ENCODE peak calls at places on chromosomes 6 and 20, in four cellular contexts. L, G, P and Q are unnamed samples.

GRCh38 chr6:116536216-116536621 is 9.3 kb downstream of the TRAPPC3L start:
- DNase-seq in G (no peak), L (no peak), P (no peak), Q (no peak)

GRCh38 chr20:38728237-38728761 is 4.0 kb downstream of the SLC32A1 start:
- DNase-seq in G (no peak), P (no peak), L (no peak), Q (no peak)

GRCh38 chr6:53752440-53752839 is 42.4 kb upstream of the LRRC1 start:
- DNase-seq in G (no peak), L (no peak), P (no peak), Q (no peak)

GRCh38 chr6:11616200-11616611 is 78.7 kb downstream of the TMEM170B start:
- DNase-seq in L (no peak), G (no peak), P (no peak), Q (no peak)

GRCh38 chr6:104601008-104601745 is 258.5 kb downstream of the HACE1 start:
- DNase-seq in G (no peak), L (no peak), P (no peak), Q (no peak)

GRCh38 chr20:48166082-48166835 is 381.0 kb upstream of the SULF2 start:
- DNase-seq in P (no peak), L (no peak), G (no peak), Q (no peak)

GRCh38 chr6:24797596-24798216 is 1.0 kb downstream of the ARMH2 start:
- DNase-seq in P (no peak), L (no peak), G (no peak), Q (no peak)

GRCh38 chr6:28134015-28134414 is 7.7 kb upstream of the ZKSCAN8 start:
- DNase-seq in L (no peak), P (no peak), G (no peak), Q (no peak)

GRCh38 chr6:129835691-129836090 is 25.4 kb downstream of the TMEM244 start:
- DNase-seq in L (peak), P (no peak), G (no peak), Q (no peak)

GRCh38 chr6:155985660-155986138 is 530.1 kb upstream of the NOX3 start:
- DNase-seq in L (no peak), G (no peak), P (no peak), Q (no peak)

GRCh38 chr6:35503534-35503933 is 6.7 kb upstream of the TEAD3 start:
- DNase-seq in P (no peak), G (no peak), L (no peak), Q (no peak)

GRCh38 chr20:675453-676314 is at the start of gene SCRT2:
- DNase-seq in G (peak), P (peak), L (peak), Q (peak)

GRCh38 chr6:140269766-140270165 is 895.3 kb upstream of the CITED2 start:
- DNase-seq in L (no peak), P (no peak), G (no peak), Q (no peak)

GRCh38 chr6:161439093-161439492 is 165.2 kb upstream of the AGPAT4 start:
- DNase-seq in P (no peak), G (peak), L (no peak), Q (peak)

GRCh38 chr6:117451607-117452164 is 25.9 kb upstream of the ROS1 start:
- DNase-seq in L (no peak), G (no peak), P (no peak), Q (no peak)

GRCh38 chr20:52025938-52026337 is 165.6 kb downstream of the ZFP64 start:
- DNase-seq in P (no peak), G (no peak), L (no peak), Q (no peak)

GRCh38 chr6:73503027-73503772 is 17.6 kb downstream of the EEF1A1 start:
- DNase-seq in G (no peak), P (no peak), L (no peak), Q (no peak)

GRCh38 chr6:28769626-28770402 is 154.0 kb downstream of the TRIM27 start:
- DNase-seq in P (no peak), G (no peak), L (no peak), Q (no peak)

GRCh38 chr6:155580904-155581303 is 125.3 kb upstream of the NOX3 start:
- DNase-seq in P (no peak), L (no peak), G (no peak), Q (no peak)

GRCh38 chr6:8526619-8527018 is 91.3 kb upstream of the SLC35B3 start:
- DNase-seq in G (no peak), P (no peak), L (no peak), Q (no peak)

GRCh38 chr20:54123587-54124180 is 50.1 kb downstream of the CYP24A1 start:
- DNase-seq in P (peak), L (peak), G (no peak), Q (no peak)

GRCh38 chr6:65289491-65289890 is 417.5 kb downstream of the EYS start:
- DNase-seq in G (no peak), L (no peak), P (no peak), Q (no peak)

GRCh38 chr20:62087227-62087626 is 21.5 kb upstream of the TAF4 start:
- DNase-seq in G (peak), L (no peak), P (no peak), Q (no peak)

GRCh38 chr6:10720229-10720959 is 2.5 kb upstream of the TMEM14C start:
- DNase-seq in L (peak), P (peak), G (no peak), Q (peak)

GRCh38 chr6:51466427-51466826 is 621.0 kb downstream of the PKHD1 start:
- DNase-seq in P (no peak), G (no peak), L (no peak), Q (no peak)

GRCh38 chr20:23161968-23162696 is 76.0 kb upstream of the CD93 start:
- DNase-seq in P (peak), G (peak), L (peak), Q (peak)

GRCh38 chr6:30543824-30544223 is 12.5 kb downstream of the GNL1 start:
- DNase-seq in G (no peak), L (no peak), P (no peak), Q (no peak)

GRCh38 chr20:23205656-23206055 is 119.5 kb upstream of the CD93 start:
- DNase-seq in P (peak), L (peak), G (peak), Q (peak)

GRCh38 chr20:57620274-57620990 is at the start of gene ZBP1:
- DNase-seq in P (no peak), L (peak), G (no peak), Q (no peak)

GRCh38 chr20:19993937-19994667 is 23.1 kb upstream of the NAA20 start:
- DNase-seq in L (no peak), P (no peak), G (peak), Q (no peak)

GRCh38 chr20:47689726-47690125 is 95.6 kb downstream of the SULF2 start:
- DNase-seq in L (no peak), G (no peak), P (no peak), Q (no peak)

GRCh38 chr6:33914519-33915120 is 110.8 kb upstream of the MLN start:
- DNase-seq in G (no peak), P (no peak), L (no peak), Q (no peak)

GRCh38 chr6:169850154-169850553 is 98.7 kb downstream of the ERMARD start:
- DNase-seq in G (no peak), P (no peak), L (no peak), Q (no peak)

GRCh38 chr20:5933802-5934436 is 16.4 kb downstream of the TRMT6 start:
- DNase-seq in L (no peak), G (no peak), P (no peak), Q (no peak)

GRCh38 chr20:53899351-53900167 is 170.8 kb downstream of the BCAS1 start:
- DNase-seq in P (peak), L (peak), G (peak), Q (no peak)

GRCh38 chr6:109523478-109523877 is 40.5 kb upstream of the ZBTB24 start:
- DNase-seq in G (no peak), P (no peak), L (no peak), Q (no peak)

GRCh38 chr6:138987299-138987642 is 782 bp downstream of the REPS1 start:
- DNase-seq in G (no peak), L (no peak), P (no peak), Q (no peak)

GRCh38 chr6:64815718-64816117 is 891.3 kb downstream of the EYS start:
- DNase-seq in L (no peak), G (no peak), P (no peak), Q (no peak)

GRCh38 chr20:50506270-50506579 is 4.0 kb upstream of the PTPN1 start:
- DNase-seq in L (no peak), G (no peak), P (no peak), Q (no peak)
- TF ChIP-seq CTCF in L (no peak), G (no peak), P (no peak), Q (no peak)

GRCh38 chr6:27019651-27020552 is 227.6 kb upstream of the PRSS16 start:
- DNase-seq in G (peak), L (peak), P (peak), Q (peak)
- H3K4me3 ChIP-seq in G (peak), L (peak), P (peak), Q (peak)

DNA sequence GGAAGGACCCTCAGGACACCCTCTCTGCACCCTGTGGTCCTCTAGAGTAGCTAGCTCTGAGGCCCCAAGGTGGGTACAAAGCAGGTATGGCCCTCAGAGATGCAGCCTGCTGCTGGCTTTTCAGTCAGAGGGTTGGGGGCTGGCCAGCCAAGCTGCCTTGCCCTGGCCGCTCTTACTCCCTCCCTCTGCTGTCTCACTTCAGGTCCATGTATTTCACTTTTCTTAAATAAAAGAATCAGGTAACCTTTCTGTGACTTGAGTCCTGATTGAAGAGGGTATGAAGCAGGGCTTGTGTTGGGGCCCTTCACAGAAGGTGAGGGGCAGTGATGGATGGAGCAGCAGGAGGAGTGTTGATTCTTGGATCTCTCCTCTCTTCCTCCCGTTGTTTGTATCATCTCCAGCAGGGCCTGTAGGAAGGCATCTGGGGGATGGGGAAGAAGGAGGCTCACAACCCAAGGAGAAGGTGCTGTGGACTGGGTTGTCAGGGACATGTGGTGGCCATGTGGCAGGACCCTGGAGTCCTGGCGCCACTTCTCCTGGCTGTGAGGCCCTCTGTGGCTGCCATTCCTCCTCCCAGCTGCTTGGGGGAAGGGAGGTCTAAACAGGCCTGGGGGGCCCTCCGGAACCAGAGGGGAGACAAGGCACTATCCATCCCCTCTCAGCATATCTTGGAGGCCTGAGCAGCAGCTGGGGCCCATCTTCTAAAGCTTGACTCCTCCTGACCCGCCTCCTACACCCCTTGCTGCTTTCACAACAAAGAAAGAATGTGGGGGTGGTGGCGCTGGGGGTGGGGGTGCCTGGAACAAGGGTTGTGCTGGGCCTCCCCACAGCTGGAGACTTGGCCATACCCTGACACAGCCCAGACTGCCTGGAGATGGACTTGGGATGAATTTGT is 1.0 kb upstream of the PTK7 start:
- DNase-seq in G (no peak), P (peak), L (no peak), Q (no peak)
- H3K27ac ChIP-seq in G (no peak), P (peak), L (peak), Q (no peak)

DNA sequence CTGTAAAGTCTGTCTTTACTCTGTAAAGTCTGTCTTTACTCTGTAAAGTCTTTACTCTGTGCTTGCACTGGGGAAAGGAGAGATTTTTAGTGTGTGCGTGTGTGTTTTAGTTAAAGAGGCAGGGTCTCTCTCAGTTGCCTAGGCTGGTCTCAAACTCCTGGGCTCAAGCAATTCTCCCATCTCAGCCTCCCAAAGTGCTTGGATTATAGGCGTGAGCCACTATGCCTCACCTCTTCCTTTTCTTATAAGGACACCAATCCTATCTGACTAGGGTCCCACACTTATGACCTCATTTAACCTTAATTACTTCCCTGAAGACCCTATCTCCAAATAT is 93.8 kb downstream of the JPH2 start:
- DNase-seq in L (no peak), G (peak), P (no peak), Q (no peak)
- TF ChIP-seq CTCF in L (no peak), G (no peak), P (no peak), Q (no peak)